ENCODE peak calls at places on chromosomes 11 and 22, in five cellular contexts. A is OCI-M1; V is NCI-H1436; J is CD8-positive, alpha-beta T cell; P is non-pigmented ciliary epithelial cell. I is an unnamed sample.

GRCh38 chr22:37162221-37163095 is 12.7 kb upstream of the IL2RB start:
- DNase-seq in A (peak; percentile 13), V (no peak), J (peak; percentile 77), P (no peak), I (no peak)

GRCh38 chr22:35189559-35189958 is 67.7 kb upstream of the HMGXB4 start:
- DNase-seq in A (no peak), V (no peak), J (no peak), P (no peak), I (no peak)

GRCh38 chr11:727859-728748 is 19.2 kb upstream of the TALDO1 start:
- DNase-seq in A (peak; percentile 87), V (peak; percentile 65), J (peak; percentile 79), P (no peak), I (peak; percentile 32)

GRCh38 chr11:8204596-8204995 is 35.8 kb upstream of the RIC3 start:
- DNase-seq in A (no peak), V (no peak), J (no peak), P (no peak), I (no peak)

GRCh38 chr11:83068573-83068972 is 3.1 kb downstream of the RAB30 start:
- DNase-seq in A (no peak), V (no peak), J (no peak), P (no peak), I (no peak)

GRCh38 chr11:2256293-2256913 is 14.0 kb downstream of the ASCL2 start:
- DNase-seq in A (no peak), V (no peak), J (no peak), P (no peak), I (no peak)

GRCh38 chr22:36736701-36737320 is 33.3 kb upstream of the CACNG2 start:
- DNase-seq in A (no peak), V (no peak), J (no peak), P (no peak), I (no peak)

GRCh38 chr22:37843746-37844089 is 416 bp downstream of the ANKRD54 start:
- DNase-seq in A (no peak), V (no peak), J (peak; percentile 54), P (no peak), I (no peak)

GRCh38 chr11:26778000-26778757 is 56.3 kb upstream of the SLC5A12 start:
- DNase-seq in A (peak; percentile 88), V (no peak), J (no peak), P (peak; percentile 52), I (peak; percentile 35)

GRCh38 chr11:122180435-122180834 is 64.4 kb upstream of the BLID start:
- DNase-seq in A (no peak), V (no peak), J (no peak), P (peak; percentile 89), I (peak; percentile 97)

GRCh38 chr11:44944853-44945235 is 5.8 kb downstream of the TP53I11 start:
- DNase-seq in A (no peak), V (no peak), J (no peak), P (no peak), I (no peak)

GRCh38 chr11:12223771-12224536 is 113.6 kb downstream of the MICAL2 start:
- DNase-seq in A (no peak), V (no peak), J (peak; percentile 29), P (no peak), I (no peak)

GRCh38 chr11:11568651-11569229 is 53.1 kb downstream of the GALNT18 start:
- DNase-seq in A (no peak), V (no peak), J (no peak), P (no peak), I (no peak)

GRCh38 chr11:22879615-22880014 is 19.3 kb upstream of the CCDC179 start:
- DNase-seq in A (no peak), V (no peak), J (no peak), P (no peak), I (no peak)

GRCh38 chr11:70579376-70579955 is 181.1 kb downstream of the CTTN start:
- DNase-seq in A (no peak), V (no peak), J (no peak), P (no peak), I (no peak)

GRCh38 chr11:80320765-80321164 is 879.9 kb upstream of the TENM4 start:
- DNase-seq in A (peak; percentile 95), V (no peak), J (no peak), P (no peak), I (no peak)

GRCh38 chr11:5210376-5210885 is 9.9 kb upstream of the OR51V1 start:
- DNase-seq in A (no peak), V (no peak), J (no peak), P (no peak), I (no peak)

GRCh38 chr11:126115253-126115540 is 52.5 kb upstream of the CDON start:
- DNase-seq in A (no peak), V (peak; percentile 65), J (no peak), P (no peak), I (no peak)

GRCh38 chr11:92681606-92682005 is 287.8 kb upstream of the MTNR1B start:
- DNase-seq in A (peak; percentile 22), V (no peak), J (no peak), P (no peak), I (no peak)

GRCh38 chr22:44309137-44309536 is 3.6 kb downstream of the SHISAL1 start:
- DNase-seq in A (no peak), V (no peak), J (peak; percentile 29), P (peak; percentile 73), I (peak; percentile 88)

GRCh38 chr11:102312656-102313055 is 4.6 kb upstream of the BIRC3 start:
- DNase-seq in A (peak; percentile 56), V (no peak), J (no peak), P (no peak), I (no peak)

GRCh38 chr22:50701076-50701419 is 28.4 kb downstream of the SHANK3 start:
- DNase-seq in A (no peak), V (no peak), J (no peak), P (no peak), I (no peak)

GRCh38 chr22:23894710-23895598 is 771 bp downstream of the MIF start:
- DNase-seq in A (peak; percentile 95), V (peak; percentile 73), J (peak; percentile 66), P (no peak), I (no peak)

GRCh38 chr22:38751422-38752346 is 4.1 kb downstream of the SUN2 start:
- DNase-seq in A (no peak), V (no peak), J (peak; percentile 86), P (no peak), I (no peak)

GRCh38 chr22:37633082-37633692 is 6.3 kb upstream of the SH3BP1 start:
- DNase-seq in A (no peak), V (no peak), J (peak; percentile 67), P (no peak), I (no peak)

GRCh38 chr22:18085188-18085587 is 7.4 kb downstream of the PEX26 start:
- DNase-seq in A (no peak), V (no peak), J (no peak), P (no peak), I (no peak)

GRCh38 chr11:61329871-61330270 is 3.0 kb downstream of the DDB1 start:
- DNase-seq in A (no peak), V (no peak), J (no peak), P (no peak), I (no peak)

GRCh38 chr22:46773074-46773473 is 10.6 kb downstream of the TBC1D22A start:
- DNase-seq in A (no peak), V (no peak), J (no peak), P (no peak), I (no peak)

GRCh38 chr11:59174664-59175033 is 2.7 kb downstream of the DTX4 start:
- DNase-seq in A (no peak), V (no peak), J (no peak), P (no peak), I (no peak)

GRCh38 chr11:79050784-79051183 is 390.0 kb downstream of the TENM4 start:
- DNase-seq in A (no peak), V (no peak), J (no peak), P (no peak), I (no peak)

GRCh38 chr11:125241104-125241503 is 76.6 kb downstream of the PKNOX2 start:
- DNase-seq in A (no peak), V (no peak), J (no peak), P (no peak), I (no peak)

GRCh38 chr11:124861670-124862069 is 3.6 kb upstream of the ROBO3 start:
- DNase-seq in A (no peak), V (no peak), J (no peak), P (no peak), I (no peak)

GRCh38 chr11:71402878-71403277 is 45.3 kb downstream of the DHCR7 start:
- DNase-seq in A (no peak), V (no peak), J (no peak), P (no peak), I (no peak)

GRCh38 chr11:11501546-11502274 is 120.1 kb downstream of the GALNT18 start:
- DNase-seq in A (no peak), V (no peak), J (no peak), P (no peak), I (no peak)

GRCh38 chr22:28884754-28885375 is 1.5 kb downstream of the ZNRF3 start:
- DNase-seq in A (no peak), V (no peak), J (no peak), P (no peak), I (no peak)

GRCh38 chr22:40240671-40241070 is 62.9 kb downstream of the TNRC6B start:
- DNase-seq in A (no peak), V (no peak), J (peak; percentile 51), P (no peak), I (no peak)

GRCh38 chr11:19727246-19727645 is 14.6 kb downstream of the NAV2 start:
- DNase-seq in A (no peak), V (no peak), J (no peak), P (peak; percentile 65), I (peak; percentile 20)

GRCh38 chr11:61611309-61611708 is 30.4 kb upstream of the SYT7 start:
- DNase-seq in A (no peak), V (peak; percentile 46), J (no peak), P (no peak), I (no peak)

GRCh38 chr11:7677801-7678201 is 4.5 kb upstream of the CYB5R2 start:
- DNase-seq in A (no peak), V (no peak), J (no peak), P (no peak), I (no peak)